ENCODE peak calls at places on chromosome 4, in five cellular contexts. J is occipital lobe; L is NT2/D1; M is left lobe of liver; S is naive thymus-derived CD8-positive, alpha-beta T cell. B is an unnamed sample.

GRCh38 chr4:66575024-66575696 is 904.9 kb upstream of the EPHA5 start:
- DNase-seq in J (no peak), L (no peak), S (no peak), M (no peak), B (no peak)

GRCh38 chr4:152784490-152785195 is 4.9 kb downstream of the ARFIP1 start:
- DNase-seq in L (no peak), M (no peak), S (no peak), J (no peak), B (no peak)

GRCh38 chr4:122739174-122739573 is 6.7 kb downstream of the BBS12 start:
- DNase-seq in L (no peak), J (no peak), M (no peak), S (no peak), B (no peak)

GRCh38 chr4:120043828-120044227 is 22.8 kb downstream of the MAD2L1 start:
- DNase-seq in M (no peak), L (no peak), S (no peak), J (no peak), B (no peak)

GRCh38 chr4:13452927-13453579 is 31.1 kb downstream of the RAB28 start:
- DNase-seq in S (no peak), J (no peak), L (no peak), M (no peak), B (no peak)

GRCh38 chr4:53233396-53233795 is 132.5 kb downstream of the SCFD2 start:
- DNase-seq in L (no peak), M (no peak), S (no peak), J (no peak), B (no peak)

GRCh38 chr4:107937040-107937439 is 5.7 kb downstream of the CYP2U1 start:
- DNase-seq in J (no peak), L (no peak), M (no peak), S (no peak), B (no peak)

GRCh38 chr4:15982833-15983528 is 20.0 kb upstream of the FGFBP2 start:
- DNase-seq in L (no peak), M (no peak), S (no peak), J (no peak), B (no peak)